ENCODE peak calls at places on chromosomes 7 and 10, in five cellular contexts. G is M059J, A is cardiac fibroblast, Y is NCI-H460, R is RWPE1. Q is an unnamed sample.

GRCh38 chr7:40507166-40507565 is 372.4 kb downstream of the SUGCT start:
- DNase-seq in R (no peak), Y (no peak), A (no peak), G (no peak), Q (no peak)

GRCh38 chr7:106070201-106070551 is 41.9 kb downstream of the SYPL1 start:
- DNase-seq in R (peak; percentile 73), G (peak; percentile 44), Y (no peak), A (no peak), Q (no peak)

GRCh38 chr10:35386594-35387174 is 50.4 kb downstream of the CCNY start:
- DNase-seq in R (no peak), G (peak; percentile 47), A (peak; percentile 77), Y (peak; percentile 4), Q (no peak)

GRCh38 chr7:115709664-115710063 is 320.9 kb downstream of the TFEC start:
- DNase-seq in R (no peak), G (no peak), A (no peak), Y (no peak), Q (no peak)

GRCh38 chr7:96303686-96304443 is 18.0 kb downstream of the SLC25A13 start:
- DNase-seq in Y (no peak), G (peak; percentile 95), A (peak; percentile 44), R (no peak), Q (no peak)

GRCh38 chr10:23368816-23369640 is 24.4 kb upstream of the C10orf67 start:
- DNase-seq in Y (no peak), G (peak; percentile 21), A (no peak), R (no peak), Q (no peak)

GRCh38 chr7:127973797-127974196 is 57.4 kb downstream of the LRRC4 start:
- DNase-seq in A (no peak), G (no peak), R (no peak), Y (no peak), Q (no peak)

GRCh38 chr7:156777364-156778069 is 115.5 kb downstream of the LMBR1 start:
- DNase-seq in G (peak; percentile 53), R (no peak), Y (no peak), A (no peak), Q (no peak)

GRCh38 chr10:47406548-47406869 is 22.4 kb upstream of the ZNF488 start:
- DNase-seq in G (no peak), R (no peak), A (no peak), Y (no peak), Q (no peak)

GRCh38 chr10:126029999-126030398 is 133.6 kb downstream of the FANK1 start:
- DNase-seq in A (no peak), Y (no peak), G (no peak), R (no peak), Q (no peak)

GRCh38 chr7:75596727-75597614 is 104.9 kb downstream of the SPDYE5 start:
- DNase-seq in R (peak; percentile 38), A (peak; percentile 17), Y (no peak), G (peak; percentile 87), Q (no peak)

GRCh38 chr10:102641398-102641797 is 2.9 kb upstream of the TRIM8 start:
- DNase-seq in R (no peak), A (no peak), Y (no peak), G (no peak), Q (no peak)

GRCh38 chr10:85124592-85124991 is 796.2 kb downstream of the CCSER2 start:
- DNase-seq in A (peak; percentile 13), G (peak; percentile 24), Y (no peak), R (no peak), Q (no peak)

GRCh38 chr7:133642907-133643306 is 390.0 kb downstream of the EXOC4 start:
- DNase-seq in G (no peak), R (peak; percentile 2), A (no peak), Y (no peak), Q (no peak)

GRCh38 chr10:6494934-6495592 is 85.0 kb downstream of the PRKCQ start:
- DNase-seq in R (no peak), A (no peak), G (no peak), Y (no peak), Q (no peak)

GRCh38 chr7:4073750-4074149 is 608.3 kb upstream of the FOXK1 start:
- DNase-seq in Y (no peak), R (no peak), A (no peak), G (no peak), Q (no peak)

GRCh38 chr7:50826371-50827172 is 43.9 kb upstream of the GRB10 start:
- DNase-seq in R (peak; percentile 78), Y (no peak), A (peak; percentile 78), G (peak; percentile 99), Q (no peak)

GRCh38 chr10:74276416-74276815 is 125.4 kb downstream of the ADK start:
- DNase-seq in Y (no peak), R (no peak), A (no peak), G (no peak), Q (no peak)

GRCh38 chr7:43647772-43648643 is 65.1 kb downstream of the STK17A start:
- DNase-seq in Y (peak; percentile 80), A (peak; percentile 98), G (peak; percentile 99), R (peak; percentile 91), Q (peak; percentile 79)

GRCh38 chr7:41709621-41710020 is 6.7 kb upstream of the INHBA start:
- DNase-seq in A (peak; percentile 80), Y (no peak), R (no peak), G (peak; percentile 90), Q (no peak)

GRCh38 chr7:78151229-78151628 is 352.7 kb downstream of the PHTF2 start:
- DNase-seq in G (peak; percentile 98), R (no peak), Y (no peak), A (peak; percentile 73), Q (no peak)

GRCh38 chr7:78492146-78492545 is 693.6 kb downstream of the PHTF2 start:
- DNase-seq in G (no peak), Y (no peak), R (no peak), A (no peak), Q (no peak)

Q was measured in ureter.